ENCODE peak calls at places on chromosome 20, in ten cellular contexts. C is GM04504, P is activated gamma-delta T cell, X is iris pigment epithelial cell, G is GM13977, K is HTR-8/SVneo, M is lung, F is MV-4-11, J is caudate nucleus, Q is EH. T is an unnamed sample.
A peak's percentile ranks its signal among the peaks of the same experiment; 100 is the strongest.

GRCh38 chr20:19981091-19981490 is 36.1 kb upstream of the NAA20 start:
- DNase-seq in Q (peak; percentile 57), C (no peak), K (no peak), M (no peak), P (no peak), G (no peak), J (no peak), X (peak; percentile 53), F (peak; percentile 52), T (no peak)

GRCh38 chr20:36479938-36480337 is 61.4 kb upstream of the MYL9 start:
- DNase-seq in F (no peak), K (no peak), G (no peak), P (no peak), M (no peak), X (no peak), C (no peak), Q (no peak), J (no peak), T (no peak)

GRCh38 chr20:22466447-22467171 is 117.8 kb downstream of the FOXA2 start:
- DNase-seq in Q (no peak), P (no peak), M (no peak), F (peak; percentile 22), J (no peak), G (no peak), C (no peak), K (no peak), X (no peak), T (no peak)

GRCh38 chr20:4012631-4013030 is 2.7 kb downstream of the RNF24 start:
- DNase-seq in F (peak; percentile 73), X (peak; percentile 90), M (no peak), Q (peak; percentile 77), J (no peak), P (no peak), G (no peak), K (no peak), C (no peak), T (peak; percentile 96)

GRCh38 chr20:34571753-34572152 is 13.2 kb downstream of the MAP1LC3A start:
- DNase-seq in P (no peak), K (no peak), G (no peak), X (no peak), C (no peak), F (no peak), M (no peak), J (no peak), Q (no peak), T (no peak)

GRCh38 chr20:3166338-3166912 is 6.8 kb upstream of the FASTKD5 start:
- DNase-seq in X (no peak), K (no peak), P (no peak), M (no peak), C (no peak), J (no peak), Q (no peak), F (no peak), G (peak; percentile 22), T (no peak)

GRCh38 chr20:52279667-52280180 is 88.1 kb upstream of the ZFP64 start:
- DNase-seq in M (no peak), X (peak; percentile 26), K (no peak), F (no peak), C (no peak), P (no peak), Q (peak; percentile 1), G (no peak), J (no peak), T (no peak)

GRCh38 chr20:5433352-5433751 is 116.6 kb upstream of the PROKR2 start:
- DNase-seq in K (no peak), M (no peak), G (no peak), P (no peak), X (no peak), C (no peak), F (no peak), J (no peak), Q (no peak), T (no peak)

GRCh38 chr20:46751856-46752255 is 42.4 kb downstream of the SLC2A10 start:
- DNase-seq in M (no peak), Q (peak; percentile 72), P (no peak), J (no peak), C (no peak), X (peak; percentile 7), K (no peak), G (no peak), F (no peak), T (no peak)

GRCh38 chr20:36030143-36030542 is 61.8 kb downstream of the CNBD2 start:
- DNase-seq in M (no peak), C (no peak), F (no peak), P (no peak), X (no peak), Q (no peak), G (no peak), J (no peak), K (no peak), T (no peak)

GRCh38 chr20:31605902-31606677 is 1.0 kb downstream of the ID1 start:
- DNase-seq in P (no peak), F (no peak), C (no peak), X (peak; percentile 41), G (peak; percentile 49), J (no peak), Q (peak; percentile 37), K (no peak), M (peak; percentile 38), T (peak; percentile 9)

GRCh38 chr20:48697845-48698491 is 129.8 kb downstream of the PREX1 start:
- DNase-seq in K (peak; percentile 99), X (peak; percentile 81), Q (peak; percentile 81), J (no peak), G (no peak), M (peak; percentile 94), C (peak; percentile 56), F (no peak), P (no peak), T (no peak)

GRCh38 chr20:45965169-45966002 is 6.6 kb downstream of the ZNF335 start:
- DNase-seq in J (no peak), G (no peak), K (no peak), C (no peak), X (no peak), Q (no peak), M (no peak), F (no peak), P (no peak), T (no peak)

GRCh38 chr20:50450961-50451752 is 59.0 kb upstream of the PTPN1 start:
- DNase-seq in J (no peak), M (no peak), F (peak; percentile 99), K (no peak), C (no peak), X (peak; percentile 76), G (peak; percentile 68), Q (peak; percentile 70), P (peak; percentile 27), T (peak; percentile 63)

GRCh38 chr20:59939052-59939878 is 840 bp downstream of the PPP1R3D start:
- DNase-seq in P (no peak), G (peak; percentile 32), K (no peak), X (peak; percentile 22), M (no peak), C (no peak), Q (no peak), J (no peak), F (no peak), T (no peak)

GRCh38 chr20:57891067-57891466 is 181.3 kb upstream of the PMEPA1 start:
- DNase-seq in K (no peak), M (no peak), Q (no peak), G (no peak), F (no peak), C (no peak), X (no peak), P (no peak), J (no peak), T (no peak)

GRCh38 chr20:19004975-19005374 is 191.4 kb downstream of the SCP2D1 start:
- DNase-seq in P (no peak), Q (no peak), C (no peak), J (no peak), K (no peak), F (no peak), G (no peak), X (no peak), M (no peak), T (no peak)

T was measured in AML-193.